ENCODE peak calls at places on chromosome 10, in five cellular contexts. One of them, this sample, is unnamed.

GRCh38 chr10:51960494-51960895 is 261.1 kb upstream of the CSTF2T start:
- DNase-seq in Calu3: peak
- DNase-seq in activated CD8-positive, alpha-beta memory T cell treated with anti-CD3 and anti-CD28 coated beads, Interleukin-2, amount 50 U/mL, for 48 hours: no peak
- DNase-seq in NCI-H2171 treated with DMSO at 0.1 percent for 48 hours: peak
- DNase-seq in foreskin fibroblast: peak
- DNase-seq in this sample: no peak

GRCh38 chr10:72059843-72060822 is 28.2 kb downstream of the SPOCK2 start:
- DNase-seq in Calu3: no peak
- DNase-seq in activated CD8-positive, alpha-beta memory T cell treated with anti-CD3 and anti-CD28 coated beads, Interleukin-2, amount 50 U/mL, for 48 hours: no peak
- DNase-seq in NCI-H2171 treated with DMSO at 0.1 percent for 48 hours: no peak
- DNase-seq in foreskin fibroblast: no peak
- DNase-seq in this sample: no peak

GRCh38 chr10:117609095-117609821 is 66.7 kb downstream of the EMX2 start:
- DNase-seq in Calu3: peak
- DNase-seq in activated CD8-positive, alpha-beta memory T cell treated with anti-CD3 and anti-CD28 coated beads, Interleukin-2, amount 50 U/mL, for 48 hours: no peak
- DNase-seq in NCI-H2171 treated with DMSO at 0.1 percent for 48 hours: peak
- DNase-seq in foreskin fibroblast: peak
- DNase-seq in this sample: no peak

GRCh38 chr10:38054361-38054797 is 39.8 kb upstream of the ZNF37A start:
- DNase-seq in Calu3: no peak
- DNase-seq in activated CD8-positive, alpha-beta memory T cell treated with anti-CD3 and anti-CD28 coated beads, Interleukin-2, amount 50 U/mL, for 48 hours: no peak
- DNase-seq in NCI-H2171 treated with DMSO at 0.1 percent for 48 hours: no peak
- DNase-seq in foreskin fibroblast: peak
- DNase-seq in this sample: no peak

GRCh38 chr10:63236113-63236935 is 103.2 kb downstream of the NRBF2 start:
- DNase-seq in Calu3: peak
- DNase-seq in activated CD8-positive, alpha-beta memory T cell treated with anti-CD3 and anti-CD28 coated beads, Interleukin-2, amount 50 U/mL, for 48 hours: no peak
- DNase-seq in NCI-H2171 treated with DMSO at 0.1 percent for 48 hours: no peak
- DNase-seq in foreskin fibroblast: peak
- DNase-seq in this sample: no peak

GRCh38 chr10:22420787-22421517 is 75.7 kb downstream of the SPAG6 start:
- DNase-seq in Calu3: no peak
- DNase-seq in activated CD8-positive, alpha-beta memory T cell treated with anti-CD3 and anti-CD28 coated beads, Interleukin-2, amount 50 U/mL, for 48 hours: no peak
- DNase-seq in NCI-H2171 treated with DMSO at 0.1 percent for 48 hours: no peak
- DNase-seq in foreskin fibroblast: peak
- DNase-seq in this sample: no peak

GRCh38 chr10:132115736-132116135 is 50.0 kb downstream of the JAKMIP3 start:
- DNase-seq in Calu3: no peak
- DNase-seq in activated CD8-positive, alpha-beta memory T cell treated with anti-CD3 and anti-CD28 coated beads, Interleukin-2, amount 50 U/mL, for 48 hours: no peak
- DNase-seq in NCI-H2171 treated with DMSO at 0.1 percent for 48 hours: no peak
- DNase-seq in foreskin fibroblast: peak
- DNase-seq in this sample: no peak

GRCh38 chr10:114395361-114396022 is 8.8 kb downstream of the AFAP1L2 start:
- DNase-seq in Calu3: no peak
- DNase-seq in activated CD8-positive, alpha-beta memory T cell treated with anti-CD3 and anti-CD28 coated beads, Interleukin-2, amount 50 U/mL, for 48 hours: peak
- DNase-seq in NCI-H2171 treated with DMSO at 0.1 percent for 48 hours: no peak
- DNase-seq in foreskin fibroblast: no peak
- DNase-seq in this sample: no peak

GRCh38 chr10:24360286-24361127 is 151.6 kb downstream of the KIAA1217 start:
- DNase-seq in Calu3: peak
- DNase-seq in activated CD8-positive, alpha-beta memory T cell treated with anti-CD3 and anti-CD28 coated beads, Interleukin-2, amount 50 U/mL, for 48 hours: peak
- DNase-seq in NCI-H2171 treated with DMSO at 0.1 percent for 48 hours: peak
- DNase-seq in foreskin fibroblast: peak
- DNase-seq in this sample: peak

GRCh38 chr10:124245191-124245590 is 151.8 kb upstream of the CHST15 start:
- DNase-seq in Calu3: no peak
- DNase-seq in activated CD8-positive, alpha-beta memory T cell treated with anti-CD3 and anti-CD28 coated beads, Interleukin-2, amount 50 U/mL, for 48 hours: no peak
- DNase-seq in NCI-H2171 treated with DMSO at 0.1 percent for 48 hours: no peak
- DNase-seq in foreskin fibroblast: no peak
- DNase-seq in this sample: no peak

GRCh38 chr10:96285331-96285752 is 14.0 kb upstream of the BLNK start:
- DNase-seq in Calu3: no peak
- DNase-seq in activated CD8-positive, alpha-beta memory T cell treated with anti-CD3 and anti-CD28 coated beads, Interleukin-2, amount 50 U/mL, for 48 hours: no peak
- DNase-seq in NCI-H2171 treated with DMSO at 0.1 percent for 48 hours: no peak
- DNase-seq in foreskin fibroblast: no peak
- DNase-seq in this sample: no peak

GRCh38 chr10:34024708-34025425 is 690.4 kb upstream of the NRP1 start:
- DNase-seq in Calu3: peak
- DNase-seq in activated CD8-positive, alpha-beta memory T cell treated with anti-CD3 and anti-CD28 coated beads, Interleukin-2, amount 50 U/mL, for 48 hours: no peak
- DNase-seq in NCI-H2171 treated with DMSO at 0.1 percent for 48 hours: no peak
- DNase-seq in foreskin fibroblast: peak
- DNase-seq in this sample: peak

GRCh38 chr10:62045765-62046521 is 144.4 kb downstream of the ARID5B start:
- DNase-seq in Calu3: no peak
- DNase-seq in activated CD8-positive, alpha-beta memory T cell treated with anti-CD3 and anti-CD28 coated beads, Interleukin-2, amount 50 U/mL, for 48 hours: no peak
- DNase-seq in NCI-H2171 treated with DMSO at 0.1 percent for 48 hours: peak
- DNase-seq in foreskin fibroblast: peak
- DNase-seq in this sample: no peak

GRCh38 chr10:80927419-80928078 is 389.8 kb downstream of the SH2D4B start:
- DNase-seq in Calu3: no peak
- DNase-seq in activated CD8-positive, alpha-beta memory T cell treated with anti-CD3 and anti-CD28 coated beads, Interleukin-2, amount 50 U/mL, for 48 hours: no peak
- DNase-seq in NCI-H2171 treated with DMSO at 0.1 percent for 48 hours: no peak
- DNase-seq in foreskin fibroblast: no peak
- DNase-seq in this sample: no peak

GRCh38 chr10:30028006-30028441 is 31.4 kb downstream of the JCAD start:
- DNase-seq in Calu3: no peak
- DNase-seq in activated CD8-positive, alpha-beta memory T cell treated with anti-CD3 and anti-CD28 coated beads, Interleukin-2, amount 50 U/mL, for 48 hours: no peak
- DNase-seq in NCI-H2171 treated with DMSO at 0.1 percent for 48 hours: no peak
- DNase-seq in foreskin fibroblast: no peak
- DNase-seq in this sample: peak

GRCh38 chr10:44173558-44173894 is 211.4 kb downstream of the CXCL12 start:
- DNase-seq in Calu3: no peak
- DNase-seq in activated CD8-positive, alpha-beta memory T cell treated with anti-CD3 and anti-CD28 coated beads, Interleukin-2, amount 50 U/mL, for 48 hours: no peak
- DNase-seq in NCI-H2171 treated with DMSO at 0.1 percent for 48 hours: no peak
- DNase-seq in foreskin fibroblast: no peak
- DNase-seq in this sample: no peak

This sample was measured in activated naive CD4-positive, alpha-beta T cell treated with anti-CD3 and anti-CD28 coated beads for 36 hours.